ENCODE peak calls at places on chromosomes 7 and 10, in four cellular contexts. H, J, S and K are unnamed samples.

GRCh38 chr7:137266764-137267163 is 76.8 kb downstream of the PTN start:
- DNase-seq in H (no peak), S (no peak), J (no peak), K (no peak)

GRCh38 chr10:68981074-68981473 is 7.5 kb upstream of the KIFBP start:
- DNase-seq in J (no peak), H (no peak), S (no peak), K (no peak)

GRCh38 chr7:21965318-21965717 is 19.6 kb upstream of the CDCA7L start:
- DNase-seq in J (no peak), S (no peak), H (no peak), K (no peak)

GRCh38 chr10:44010873-44011602 is 362.4 kb upstream of the ZNF32 start:
- DNase-seq in J (no peak), S (peak), H (no peak), K (peak)

GRCh38 chr10:33706191-33706590 is 371.7 kb upstream of the NRP1 start:
- DNase-seq in H (no peak), S (no peak), J (no peak), K (no peak)

GRCh38 chr10:70974351-70974901 is 86.1 kb upstream of the PCBD1 start:
- DNase-seq in S (no peak), H (no peak), J (no peak), K (no peak)

GRCh38 chr7:105591522-105591921 is 10.2 kb upstream of the EFCAB10 start:
- DNase-seq in S (no peak), H (no peak), J (no peak), K (no peak)

GRCh38 chr7:25854608-25855497 is 297.1 kb upstream of the NFE2L3 start:
- DNase-seq in S (no peak), H (peak), J (peak), K (peak)

GRCh38 chr7:42064534-42064933 is 172.5 kb downstream of the GLI3 start:
- DNase-seq in H (no peak), J (no peak), S (no peak), K (no peak)

GRCh38 chr10:78931333-78932083 is 137.3 kb upstream of the ZMIZ1 start:
- DNase-seq in S (no peak), H (no peak), J (no peak), K (no peak)

GRCh38 chr7:143256932-143257331 is 6.3 kb upstream of the GSTK1 start:
- DNase-seq in H (no peak), J (no peak), S (no peak), K (peak)

GRCh38 chr7:36180121-36180520 is 27.1 kb downstream of the EEPD1 start:
- DNase-seq in S (no peak), H (no peak), J (no peak), K (no peak)

GRCh38 chr10:76306859-76307258 is 875.4 kb downstream of the LRMDA start:
- DNase-seq in S (no peak), H (no peak), J (no peak), K (no peak)

GRCh38 chr10:82358486-82359097 is 483.6 kb downstream of the NRG3 start:
- DNase-seq in H (no peak), S (no peak), J (no peak), K (no peak)

GRCh38 chr7:30684351-30684750 is 2.1 kb upstream of the CRHR2 start:
- DNase-seq in H (no peak), S (no peak), J (no peak), K (no peak)

GRCh38 chr7:1505731-1506550 is 1.8 kb upstream of the INTS1 start:
- DNase-seq in J (peak), S (peak), H (no peak), K (no peak)

GRCh38 chr7:44573464-44574285 is at the start of gene DDX56:
- DNase-seq in H (peak), S (peak), J (peak), K (peak)

GRCh38 chr7:22934473-22935065 is 79.4 kb downstream of the HYCC1 start:
- DNase-seq in S (no peak), J (no peak), H (no peak), K (no peak)

GRCh38 chr10:103592186-103593021 is 98.9 kb downstream of the NEURL1 start:
- DNase-seq in S (no peak), H (peak), J (no peak), K (peak)

GRCh38 chr10:89275383-89275782 is 23.8 kb upstream of the LIPA start:
- DNase-seq in H (no peak), S (no peak), J (no peak), K (no peak)

GRCh38 chr10:68813554-68813953 is 13.8 kb upstream of the STOX1 start:
- DNase-seq in S (no peak), J (no peak), H (no peak), K (no peak)

GRCh38 chr10:44395902-44396670 is 11.2 kb upstream of the CXCL12 start:
- DNase-seq in H (no peak), J (no peak), S (no peak), K (no peak)

GRCh38 chr10:86209726-86210125 is 156.9 kb downstream of the GRID1 start:
- DNase-seq in S (no peak), J (no peak), H (no peak), K (no peak)

GRCh38 chr7:70647801-70648491 is 484.0 kb upstream of the GALNT17 start:
- DNase-seq in H (no peak), S (peak), J (no peak), K (peak)

GRCh38 chr7:37342665-37343471 is 105.8 kb downstream of the ELMO1 start:
- DNase-seq in J (no peak), H (no peak), S (peak), K (peak)

GRCh38 chr10:94232711-94233383 is 129.9 kb downstream of the NOC3L start:
- DNase-seq in H (no peak), S (no peak), J (no peak), K (peak)

GRCh38 chr10:5951167-5951711 is 26.1 kb downstream of the IL15RA start:
- DNase-seq in S (no peak), J (no peak), H (no peak), K (no peak)

GRCh38 chr7:131149429-131149774 is 178.3 kb upstream of the MKLN1 start:
- DNase-seq in J (no peak), S (no peak), H (no peak), K (no peak)
- TF ChIP-seq CTCF in J (no peak), S (no peak), H (no peak), K (no peak)

GRCh38 chr10:118046491-118047362 is at the start of gene RAB11FIP2:
- DNase-seq in S (peak), H (peak), J (peak), K (peak)
- TF ChIP-seq CTCF in S (no peak), H (no peak), J (no peak), K (no peak)

DNA sequence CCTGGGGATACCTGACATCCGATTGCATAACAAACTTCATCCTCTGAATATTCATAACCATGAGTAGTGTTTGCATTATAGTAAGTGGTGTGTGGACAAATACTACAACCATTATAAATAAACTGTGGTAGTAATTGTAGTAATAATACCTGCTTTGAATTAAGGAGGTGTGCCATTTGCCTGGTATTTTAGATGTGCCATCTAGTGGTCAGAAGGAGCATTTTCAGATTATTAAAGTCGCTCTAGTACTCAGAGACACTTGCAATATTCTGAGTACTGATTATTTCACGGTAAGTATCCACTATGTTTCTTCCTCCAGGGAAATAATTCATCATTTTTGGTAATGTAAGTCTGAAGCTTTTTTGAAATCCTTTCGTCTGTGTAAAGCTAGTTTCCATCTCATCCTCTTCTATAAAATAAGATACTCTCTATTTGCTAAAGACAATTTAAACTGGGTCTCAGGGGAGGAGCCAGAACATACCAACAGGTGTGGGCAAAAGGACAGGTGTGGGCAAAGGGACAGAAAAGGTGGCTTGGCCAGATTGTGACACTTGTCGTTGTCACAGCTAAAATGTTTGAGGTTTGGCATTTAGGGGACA is 115.3 kb upstream of the WDR11 start:
- DNase-seq in S (no peak), J (no peak), H (no peak), K (peak)
- TF ChIP-seq CTCF in S (peak), J (peak), H (peak), K (peak)

GRCh38 chr7:146119016-146119415 is 2.4 kb downstream of the CNTNAP2 start:
- DNase-seq in S (no peak), H (no peak), J (no peak), K (no peak)

GRCh38 chr7:146112755-146113154 is 3.8 kb upstream of the CNTNAP2 start:
- DNase-seq in J (no peak), H (no peak), S (no peak), K (no peak)

GRCh38 chr7:146116452-146117219 is at the start of gene CNTNAP2:
- DNase-seq in S (no peak), J (no peak), H (peak), K (no peak)

GRCh38 chr7:146115665-146116451 is 743 bp upstream of the CNTNAP2 start:
- DNase-seq in J (peak), H (peak), S (no peak), K (peak)
- TF ChIP-seq CTCF in J (no peak), H (no peak), S (no peak), K (no peak)

DNA sequence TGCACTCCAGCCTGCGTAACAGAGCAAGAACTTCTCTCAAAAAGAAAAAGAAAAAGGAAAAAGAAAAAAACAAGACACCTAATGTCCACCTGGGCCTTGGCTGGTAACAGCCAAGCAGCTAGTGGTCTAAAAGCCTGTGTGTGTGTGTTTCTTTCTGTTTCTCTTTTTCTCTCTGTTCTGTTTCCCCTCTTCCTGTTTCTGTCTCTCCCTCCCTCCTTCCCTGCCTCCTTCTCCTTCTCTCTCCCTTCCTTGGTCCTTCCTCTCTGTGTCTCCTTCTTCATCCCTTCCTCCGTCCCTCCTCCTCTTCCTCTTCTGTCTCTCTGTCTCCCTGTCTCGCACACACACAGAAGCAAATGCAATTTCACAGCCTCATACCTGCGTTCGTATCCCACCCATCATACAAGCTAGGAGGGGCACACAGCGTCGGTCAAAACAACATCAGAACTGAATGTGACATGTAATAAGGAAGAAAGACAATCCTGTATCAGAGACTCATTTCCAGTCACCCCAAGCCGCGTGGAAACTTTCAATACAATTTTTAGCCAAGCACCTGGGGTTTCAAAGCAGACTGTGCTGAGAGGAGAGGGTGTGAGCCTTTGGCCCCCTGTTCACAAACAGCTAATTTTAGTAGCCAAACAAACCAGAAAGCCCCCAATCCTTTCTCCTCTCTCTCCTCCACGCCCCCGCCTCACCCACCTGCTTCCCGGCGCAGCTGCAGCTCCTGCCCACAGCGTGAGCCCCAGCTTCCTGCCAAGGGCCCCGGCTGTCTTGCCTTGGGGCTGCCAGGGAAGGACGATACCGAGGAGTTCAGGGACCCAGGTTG is 50.2 kb upstream of the GNA12 start:
- DNase-seq in J (peak), S (peak), H (no peak), K (peak)
- TF ChIP-seq CTCF in J (no peak), S (no peak), H (no peak), K (no peak)

GRCh38 chr10:52563361-52563760 is 209.2 kb downstream of the MBL2 start:
- DNase-seq in S (no peak), J (no peak), H (no peak), K (no peak)

GRCh38 chr10:52568309-52568708 is 204.3 kb downstream of the MBL2 start:
- DNase-seq in S (no peak), J (no peak), H (no peak), K (no peak)

GRCh38 chr10:52567247-52567580 is 205.4 kb downstream of the MBL2 start:
- DNase-seq in S (no peak), J (no peak), H (no peak), K (no peak)

GRCh38 chr10:52570490-52570889 is 202.1 kb downstream of the MBL2 start:
- DNase-seq in S (no peak), J (no peak), H (no peak), K (no peak)

GRCh38 chr10:52566471-52567246 is 205.9 kb downstream of the MBL2 start:
- DNase-seq in J (no peak), H (no peak), S (no peak), K (peak)
- TF ChIP-seq CTCF in J (no peak), H (peak), S (peak), K (no peak)

GRCh38 chr10:29130190-29130673 is 158.6 kb upstream of the LYZL1 start:
- DNase-seq in H (no peak), J (no peak), S (no peak), K (peak)
- TF ChIP-seq CTCF in H (peak), J (no peak), S (peak), K (no peak)

DNA sequence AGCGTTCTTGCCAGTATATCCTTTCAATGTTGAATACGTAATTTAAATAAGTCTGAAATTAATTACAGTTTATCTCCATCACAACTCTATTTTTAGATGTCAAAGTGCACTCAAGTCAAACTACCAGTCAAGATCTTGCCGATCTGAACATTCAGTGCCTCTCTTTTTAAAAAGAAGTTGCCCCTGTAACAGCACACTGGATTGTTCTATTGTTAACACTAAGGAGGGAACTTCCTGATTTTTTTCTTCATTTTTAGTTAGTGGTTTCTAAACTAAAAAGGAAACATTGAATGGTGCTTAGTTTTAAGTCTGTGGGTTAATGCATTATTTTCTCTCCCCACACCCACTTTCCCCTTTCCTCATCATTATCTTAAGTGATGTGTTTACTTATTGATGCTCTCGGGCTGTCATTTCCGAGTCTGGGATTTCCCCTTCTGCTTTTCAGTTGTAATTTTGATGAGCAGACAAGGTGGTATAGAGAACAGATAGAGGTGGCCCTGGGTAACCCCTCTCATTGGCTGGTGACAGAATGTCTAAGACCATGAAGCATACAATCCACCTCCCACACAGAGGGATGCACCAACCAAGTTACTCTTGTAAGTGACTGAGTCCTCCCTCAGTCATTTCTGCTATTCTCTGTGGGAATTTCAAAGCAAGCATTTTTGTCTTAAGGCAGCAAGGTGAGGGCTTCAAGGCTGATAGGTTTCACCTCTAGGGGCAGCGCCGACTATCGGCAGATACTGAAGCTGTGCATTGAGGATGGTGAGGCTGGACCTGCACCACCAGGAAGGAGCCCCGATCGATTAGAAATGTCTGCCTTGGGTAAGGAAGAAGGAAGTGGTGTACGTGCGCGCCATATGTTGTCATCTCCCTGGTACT is 49.4 kb downstream of the CHN2 start:
- DNase-seq in S (peak), J (no peak), H (peak), K (no peak)
- TF ChIP-seq CTCF in S (peak), J (no peak), H (no peak), K (no peak)